ENCODE peak calls at places on chromosomes 2 and 18, in ten cellular contexts. D, S, V, X, J, L, W, Y, K and R are unnamed samples.
A peak's percentile ranks its signal among the peaks of the same experiment; 100 is the strongest.

GRCh38 chr2:168583064-168583709 is 127.1 kb downstream of the CERS6 start:
- ATAC-seq in S (no peak), W (no peak), J (no peak), Y (peak; percentile 67), L (peak; percentile 52), D (peak; percentile 39), X (peak; percentile 69), V (peak; percentile 23), K (peak; percentile 84), R (no peak)

GRCh38 chr2:190181066-190181681 is 118.6 kb upstream of the MSTN start:
- ATAC-seq in Y (peak; percentile 26), J (peak; percentile 28), V (no peak), X (peak; percentile 45), D (no peak), S (no peak), L (no peak), K (peak; percentile 44), W (peak; percentile 16), R (no peak)

GRCh38 chr2:71120195-71120594 is 9.8 kb downstream of the MCEE start:
- ATAC-seq in J (no peak), X (no peak), V (no peak), L (peak; percentile 77), Y (no peak), D (no peak), S (no peak), K (no peak), W (no peak), R (no peak)

GRCh38 chr2:152042636-152043615 is 55.9 kb downstream of the CACNB4 start:
- ATAC-seq in W (no peak), D (no peak), L (no peak), V (no peak), J (peak; percentile 35), S (no peak), K (peak; percentile 35), Y (no peak), X (no peak), R (no peak)

GRCh38 chr2:30315391-30316055 is 84.2 kb downstream of the LBH start:
- ATAC-seq in W (peak; percentile 86), J (no peak), S (no peak), D (peak; percentile 77), L (no peak), X (peak; percentile 75), Y (peak; percentile 81), K (peak; percentile 84), V (no peak), R (no peak)

GRCh38 chr2:141467331-141467730 is 663.5 kb downstream of the LRP1B start:
- ATAC-seq in D (no peak), Y (no peak), S (no peak), W (no peak), V (no peak), L (no peak), X (no peak), K (no peak), J (no peak), R (no peak)

GRCh38 chr2:25492726-25493125 is 151.0 kb upstream of the DNMT3A start:
- ATAC-seq in W (no peak), L (no peak), J (no peak), X (no peak), D (no peak), Y (no peak), K (no peak), V (peak; percentile 24), S (no peak), R (no peak)

GRCh38 chr2:118846667-118847446 is 591 bp downstream of the EN1 start:
- ATAC-seq in Y (no peak), K (no peak), W (no peak), V (peak; percentile 67), S (no peak), X (no peak), J (no peak), D (peak; percentile 31), L (no peak), R (no peak)

GRCh38 chr18:73296686-73297085 is 428.9 kb upstream of the NETO1 start:
- ATAC-seq in L (no peak), Y (no peak), V (no peak), X (no peak), S (no peak), D (no peak), W (no peak), K (no peak), J (no peak), R (no peak)

GRCh38 chr2:236162804-236163482 is 5.2 kb downstream of the GBX2 start:
- ATAC-seq in K (no peak), J (no peak), D (no peak), Y (no peak), X (no peak), S (no peak), W (no peak), V (no peak), L (no peak), R (no peak)

GRCh38 chr2:236558999-236559978 is 10.3 kb upstream of the ACKR3 start:
- ATAC-seq in S (no peak), D (peak; percentile 47), Y (peak; percentile 42), V (no peak), X (peak; percentile 86), W (peak; percentile 46), K (peak; percentile 38), L (no peak), J (no peak), R (no peak)

GRCh38 chr18:41899535-41899934 is 55.5 kb upstream of the PIK3C3 start:
- ATAC-seq in X (no peak), V (no peak), W (no peak), S (no peak), J (no peak), L (no peak), D (no peak), K (no peak), Y (no peak), R (no peak)

GRCh38 chr2:58204195-58204959 is 36.7 kb downstream of the FANCL start:
- ATAC-seq in V (peak; percentile 55), X (peak; percentile 10), S (no peak), K (no peak), W (no peak), J (no peak), Y (no peak), L (no peak), D (no peak), R (no peak)